ENCODE peak calls at places on chromosome 4, in nine cellular contexts. One of them, this sample, is unnamed.

GRCh38 chr4:26020083-26020668 is 106.2 kb downstream of the SMIM20 start:
- DNase-seq in activated T-cell treated with anti-CD3 and anti-CD28 coated beads, Interleukin-2, amount 50 U/mL, for 72 hours: peak; percentile 14
- DNase-seq in MG63: peak; percentile 52
- DNase-seq in esophagus squamous epithelium: no peak
- DNase-seq in CD8-positive, alpha-beta T cell: no peak
- DNase-seq in ovary: no peak
- DNase-seq in mammary epithelial cell: peak; percentile 13
- DNase-seq in AG09309: no peak
- DNase-seq in SK-MEL-5: no peak
- DNase-seq in this sample: peak; percentile 29

GRCh38 chr4:8871417-8872401 is at the start of gene HMX1:
- DNase-seq in mammary epithelial cell: no peak
- DNase-seq in esophagus squamous epithelium: no peak
- DNase-seq in activated T-cell treated with anti-CD3 and anti-CD28 coated beads, Interleukin-2, amount 50 U/mL, for 72 hours: no peak
- DNase-seq in ovary: no peak
- DNase-seq in MG63: peak; percentile 89
- DNase-seq in SK-MEL-5: peak; percentile 73
- DNase-seq in CD8-positive, alpha-beta T cell: no peak
- DNase-seq in AG09309: no peak
- DNase-seq in this sample: no peak

GRCh38 chr4:66404149-66404548 is 733.9 kb upstream of the EPHA5 start:
- DNase-seq in AG09309: no peak
- DNase-seq in CD8-positive, alpha-beta T cell: no peak
- DNase-seq in esophagus squamous epithelium: no peak
- DNase-seq in MG63: no peak
- DNase-seq in activated T-cell treated with anti-CD3 and anti-CD28 coated beads, Interleukin-2, amount 50 U/mL, for 72 hours: no peak
- DNase-seq in ovary: no peak
- DNase-seq in mammary epithelial cell: no peak
- DNase-seq in SK-MEL-5: no peak
- DNase-seq in this sample: no peak

GRCh38 chr4:152278505-152279301 is 257.2 kb downstream of the FBXW7 start:
- DNase-seq in AG09309: no peak
- DNase-seq in mammary epithelial cell: no peak
- DNase-seq in ovary: no peak
- DNase-seq in activated T-cell treated with anti-CD3 and anti-CD28 coated beads, Interleukin-2, amount 50 U/mL, for 72 hours: no peak
- DNase-seq in CD8-positive, alpha-beta T cell: no peak
- DNase-seq in SK-MEL-5: no peak
- DNase-seq in MG63: no peak
- DNase-seq in esophagus squamous epithelium: no peak
- DNase-seq in this sample: peak; percentile 98

GRCh38 chr4:142567620-142568451 is 278.3 kb downstream of the INPP4B start:
- DNase-seq in activated T-cell treated with anti-CD3 and anti-CD28 coated beads, Interleukin-2, amount 50 U/mL, for 72 hours: no peak
- DNase-seq in MG63: no peak
- DNase-seq in SK-MEL-5: peak; percentile 25
- DNase-seq in esophagus squamous epithelium: no peak
- DNase-seq in AG09309: no peak
- DNase-seq in CD8-positive, alpha-beta T cell: no peak
- DNase-seq in mammary epithelial cell: peak; percentile 51
- DNase-seq in ovary: no peak
- DNase-seq in this sample: peak; percentile 84

GRCh38 chr4:80279751-80280150 is 13.3 kb downstream of the FGF5 start:
- DNase-seq in mammary epithelial cell: no peak
- DNase-seq in AG09309: no peak
- DNase-seq in ovary: no peak
- DNase-seq in activated T-cell treated with anti-CD3 and anti-CD28 coated beads, Interleukin-2, amount 50 U/mL, for 72 hours: no peak
- DNase-seq in MG63: peak; percentile 56
- DNase-seq in SK-MEL-5: no peak
- DNase-seq in esophagus squamous epithelium: no peak
- DNase-seq in CD8-positive, alpha-beta T cell: no peak
- DNase-seq in this sample: no peak

GRCh38 chr4:105057370-105058096 is 89.1 kb upstream of the TET2 start:
- DNase-seq in mammary epithelial cell: no peak
- DNase-seq in AG09309: no peak
- DNase-seq in SK-MEL-5: no peak
- DNase-seq in MG63: no peak
- DNase-seq in ovary: no peak
- DNase-seq in esophagus squamous epithelium: no peak
- DNase-seq in CD8-positive, alpha-beta T cell: no peak
- DNase-seq in activated T-cell treated with anti-CD3 and anti-CD28 coated beads, Interleukin-2, amount 50 U/mL, for 72 hours: no peak
- DNase-seq in this sample: no peak

GRCh38 chr4:153005914-153006381 is 69.8 kb downstream of the FHDC1 start:
- DNase-seq in ovary: no peak
- DNase-seq in esophagus squamous epithelium: no peak
- DNase-seq in AG09309: no peak
- DNase-seq in CD8-positive, alpha-beta T cell: no peak
- DNase-seq in SK-MEL-5: no peak
- DNase-seq in MG63: no peak
- DNase-seq in activated T-cell treated with anti-CD3 and anti-CD28 coated beads, Interleukin-2, amount 50 U/mL, for 72 hours: no peak
- DNase-seq in mammary epithelial cell: no peak
- DNase-seq in this sample: no peak

GRCh38 chr4:146318894-146319293 is 104.6 kb downstream of the REELD1 start:
- DNase-seq in CD8-positive, alpha-beta T cell: no peak
- DNase-seq in mammary epithelial cell: no peak
- DNase-seq in activated T-cell treated with anti-CD3 and anti-CD28 coated beads, Interleukin-2, amount 50 U/mL, for 72 hours: no peak
- DNase-seq in SK-MEL-5: no peak
- DNase-seq in AG09309: no peak
- DNase-seq in MG63: no peak
- DNase-seq in esophagus squamous epithelium: no peak
- DNase-seq in ovary: no peak
- DNase-seq in this sample: no peak

GRCh38 chr4:138751290-138751689 is 264.3 kb upstream of the NOCT start:
- DNase-seq in activated T-cell treated with anti-CD3 and anti-CD28 coated beads, Interleukin-2, amount 50 U/mL, for 72 hours: no peak
- DNase-seq in CD8-positive, alpha-beta T cell: no peak
- DNase-seq in AG09309: no peak
- DNase-seq in mammary epithelial cell: no peak
- DNase-seq in esophagus squamous epithelium: no peak
- DNase-seq in SK-MEL-5: no peak
- DNase-seq in MG63: no peak
- DNase-seq in ovary: no peak
- DNase-seq in this sample: peak; percentile 32

GRCh38 chr4:13733817-13734216 is 106.3 kb upstream of the BOD1L1 start:
- DNase-seq in activated T-cell treated with anti-CD3 and anti-CD28 coated beads, Interleukin-2, amount 50 U/mL, for 72 hours: no peak
- DNase-seq in esophagus squamous epithelium: no peak
- DNase-seq in AG09309: no peak
- DNase-seq in mammary epithelial cell: peak; percentile 60
- DNase-seq in SK-MEL-5: no peak
- DNase-seq in CD8-positive, alpha-beta T cell: no peak
- DNase-seq in MG63: no peak
- DNase-seq in ovary: no peak
- DNase-seq in this sample: peak; percentile 69

GRCh38 chr4:82268050-82268825 is 105.6 kb downstream of the HNRNPD start:
- DNase-seq in ovary: peak; percentile 63
- DNase-seq in mammary epithelial cell: peak; percentile 70
- DNase-seq in MG63: peak; percentile 10
- DNase-seq in CD8-positive, alpha-beta T cell: peak; percentile 16
- DNase-seq in SK-MEL-5: peak; percentile 78
- DNase-seq in AG09309: peak; percentile 28
- DNase-seq in activated T-cell treated with anti-CD3 and anti-CD28 coated beads, Interleukin-2, amount 50 U/mL, for 72 hours: peak; percentile 36
- DNase-seq in esophagus squamous epithelium: no peak
- DNase-seq in this sample: peak; percentile 44

GRCh38 chr4:119230288-119230687 is 17.8 kb downstream of the USP53 start:
- DNase-seq in CD8-positive, alpha-beta T cell: no peak
- DNase-seq in AG09309: no peak
- DNase-seq in esophagus squamous epithelium: no peak
- DNase-seq in mammary epithelial cell: no peak
- DNase-seq in SK-MEL-5: no peak
- DNase-seq in activated T-cell treated with anti-CD3 and anti-CD28 coated beads, Interleukin-2, amount 50 U/mL, for 72 hours: no peak
- DNase-seq in MG63: no peak
- DNase-seq in ovary: no peak
- DNase-seq in this sample: no peak

GRCh38 chr4:26204249-26204825 is 116.5 kb upstream of the RBPJ start:
- DNase-seq in activated T-cell treated with anti-CD3 and anti-CD28 coated beads, Interleukin-2, amount 50 U/mL, for 72 hours: no peak
- DNase-seq in SK-MEL-5: no peak
- DNase-seq in esophagus squamous epithelium: no peak
- DNase-seq in ovary: no peak
- DNase-seq in CD8-positive, alpha-beta T cell: peak; percentile 5
- DNase-seq in MG63: no peak
- DNase-seq in mammary epithelial cell: no peak
- DNase-seq in AG09309: no peak
- DNase-seq in this sample: no peak

GRCh38 chr4:3440979-3441500 is 728 bp upstream of the HGFAC start:
- DNase-seq in esophagus squamous epithelium: no peak
- DNase-seq in ovary: no peak
- DNase-seq in CD8-positive, alpha-beta T cell: no peak
- DNase-seq in AG09309: no peak
- DNase-seq in MG63: peak; percentile 50
- DNase-seq in SK-MEL-5: no peak
- DNase-seq in mammary epithelial cell: peak; percentile 17
- DNase-seq in activated T-cell treated with anti-CD3 and anti-CD28 coated beads, Interleukin-2, amount 50 U/mL, for 72 hours: no peak
- DNase-seq in this sample: no peak

This sample was measured in renal cortical epithelial cell.